ENCODE peak calls at places on chromosomes 11 and 22, in four cellular contexts. S is progenitor cell of endocrine pancreas, A is endothelial cell, X is RWPE1. U is an unnamed sample.

GRCh38 chr11:106997241-106997640 is 21.0 kb downstream of the GUCY1A2 start:
- DNase-seq in S (no peak), A (no peak), X (no peak), U (no peak)

GRCh38 chr11:69646493-69647201 is 5.7 kb downstream of the CCND1 start:
- DNase-seq in S (no peak), A (no peak), X (no peak), U (no peak)

GRCh38 chr11:44010789-44011251 is 37.0 kb upstream of the ACCSL start:
- DNase-seq in S (no peak), A (no peak), X (no peak), U (no peak)

GRCh38 chr22:23743303-23743705 is 7.6 kb downstream of the ZNF70 start:
- DNase-seq in S (no peak), A (no peak), X (no peak), U (no peak)

GRCh38 chr11:206516-207212 is 535 bp downstream of the BET1L start:
- DNase-seq in S (no peak), A (no peak), X (peak), U (no peak)

GRCh38 chr11:134517115-134517514 is 105.1 kb upstream of the B3GAT1 start:
- DNase-seq in S (no peak), A (no peak), X (no peak), U (no peak)

GRCh38 chr22:41917906-41918791 is 3.3 kb upstream of the SHISA8 start:
- DNase-seq in S (no peak), A (peak), X (peak), U (no peak)

GRCh38 chr11:123461164-123461563 is 31.1 kb downstream of the GRAMD1B start:
- DNase-seq in S (no peak), A (no peak), X (no peak), U (no peak)

GRCh38 chr11:100890779-100891178 is 203.7 kb downstream of the ARHGAP42 start:
- DNase-seq in S (no peak), A (no peak), X (no peak), U (no peak)

GRCh38 chr11:108857382-108857781 is 192.5 kb downstream of the DDX10 start:
- DNase-seq in S (no peak), A (no peak), X (no peak), U (no peak)

GRCh38 chr22:50470491-50470890 is 4.3 kb downstream of the SBF1 start:
- DNase-seq in S (no peak), A (no peak), X (no peak), U (no peak)

GRCh38 chr22:35037089-35037488 is 28.9 kb upstream of the ISX start:
- DNase-seq in S (no peak), A (peak), X (no peak), U (no peak)

GRCh38 chr11:111454561-111455192 is 57.5 kb downstream of the BTG4 start:
- DNase-seq in S (peak), A (peak), X (peak), U (peak)
- TF ChIP-seq CTCF in S (peak), A (peak), X (no peak), U (peak)

DNA sequence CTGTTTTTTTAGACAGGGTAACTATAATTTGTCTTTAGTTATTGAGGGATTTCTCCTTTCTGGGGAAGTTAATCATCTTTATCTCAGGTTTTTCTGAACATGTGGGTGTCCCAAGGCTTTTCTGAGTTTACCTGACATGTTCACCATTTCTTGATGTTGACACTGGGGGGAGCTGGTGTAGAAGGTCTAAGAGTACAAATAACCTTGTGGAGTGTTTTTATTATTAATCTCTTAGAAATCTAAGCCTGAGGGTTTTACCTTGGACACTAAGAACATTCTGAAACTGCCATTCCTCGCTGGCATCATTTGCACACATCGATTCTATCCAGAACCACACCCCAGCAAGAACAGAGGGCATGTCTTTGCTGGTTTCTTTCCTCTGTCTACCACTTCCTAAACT is 15.6 kb upstream of the C11orf91 start:
- DNase-seq in S (no peak), A (no peak), X (no peak), U (no peak)
- TF ChIP-seq CTCF in S (peak), A (no peak), X (no peak), U (no peak)

DNA sequence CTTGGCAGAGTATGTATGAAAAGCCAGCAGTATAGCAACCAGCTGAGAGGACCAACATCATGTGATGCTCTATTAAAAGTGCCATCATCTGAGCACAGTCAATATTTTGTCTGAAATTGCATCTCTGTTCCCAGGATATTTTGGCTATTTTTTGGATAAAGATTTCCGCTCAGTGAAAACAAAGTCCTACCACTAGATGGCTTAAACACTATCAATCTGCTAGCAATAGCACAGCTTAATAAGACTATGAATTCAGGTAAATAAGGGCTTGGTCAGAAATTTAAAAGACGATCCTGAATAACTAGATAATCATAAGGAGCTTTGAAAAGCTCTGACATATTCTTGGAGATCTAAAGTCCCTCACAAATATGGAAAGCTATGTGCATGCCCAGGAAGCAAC is 74.4 kb downstream of the MS4A13 start:
- DNase-seq in S (no peak), A (no peak), X (no peak), U (no peak)
- TF ChIP-seq CTCF in S (peak), A (peak), X (peak), U (no peak)

GRCh38 chr11:73137262-73137941 is 4.7 kb downstream of the FCHSD2 start:
- DNase-seq in S (no peak), A (no peak), X (no peak), U (no peak)
- TF ChIP-seq CTCF in S (no peak), A (no peak), X (no peak), U (no peak)

GRCh38 chr11:30960387-30960992 is 374.3 kb upstream of the MPPED2 start:
- DNase-seq in S (no peak), A (no peak), X (peak), U (no peak)
- TF ChIP-seq CTCF in S (peak), A (peak), X (peak), U (peak)

GRCh38 chr11:105000797-105001196 is 22.2 kb downstream of the CASP5 start:
- DNase-seq in S (no peak), A (peak), X (no peak), U (no peak)
- TF ChIP-seq CTCF in S (peak), A (peak), X (peak), U (peak)

GRCh38 chr22:43053176-43053575 is 36.0 kb downstream of the TTLL1 start:
- DNase-seq in S (no peak), A (no peak), X (no peak), U (no peak)
- TF ChIP-seq CTCF in S (peak), A (peak), X (no peak), U (no peak)

DNA sequence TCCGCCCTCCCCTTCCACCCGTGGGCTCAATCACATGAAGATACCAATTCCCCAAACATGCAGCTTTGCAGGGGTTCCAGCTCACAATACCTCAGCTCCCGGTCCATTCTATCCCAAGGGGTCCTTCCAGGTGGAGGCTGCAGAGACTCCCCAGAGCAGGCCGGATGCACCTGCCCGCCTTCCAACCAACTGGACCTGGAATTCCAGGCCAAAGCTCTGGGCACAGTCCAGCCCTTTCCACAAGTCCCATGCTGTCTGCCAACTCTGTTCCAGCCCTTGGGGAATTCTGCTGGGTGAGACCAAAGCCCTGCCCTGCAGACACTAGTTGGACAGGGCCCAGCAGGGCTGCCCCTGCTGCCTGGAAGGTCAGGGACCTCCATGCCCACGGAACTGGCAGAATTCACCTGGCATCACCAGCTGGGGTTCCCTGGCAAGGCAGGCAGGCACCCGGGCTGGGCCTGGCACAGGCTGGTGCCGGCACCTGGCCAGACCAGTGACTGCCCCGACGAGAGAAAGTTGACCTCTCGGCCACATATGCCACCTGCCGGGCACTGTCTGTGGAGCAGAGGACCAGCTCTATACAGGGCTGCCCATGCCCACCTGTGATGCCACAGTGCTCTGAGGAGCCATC is 4.9 kb downstream of the SYT7 start:
- DNase-seq in S (no peak), A (no peak), X (no peak), U (no peak)
- TF ChIP-seq CTCF in S (no peak), A (no peak), X (no peak), U (no peak)

GRCh38 chr11:128905345-128906184 is 14.4 kb downstream of the KCNJ5 start:
- DNase-seq in S (peak), A (peak), X (peak), U (no peak)
- TF ChIP-seq CTCF in S (peak), A (peak), X (no peak), U (no peak)

U was measured in mesothelial cell of epicardium.